ENCODE peak calls at places on chromosomes 6 and 20, in six cellular contexts. U, J, H, Q, D and V are unnamed samples. For H3K4me1, the result is how much of the 10 kb centered on the place peaks cover.

GRCh38 chr20:57814529-57814928 is 104.7 kb upstream of the PMEPA1 start:
- DNase-seq in U (no peak), J (no peak), H (no peak), Q (no peak), D (no peak), V (no peak)

GRCh38 chr20:45944151-45944964 is 9.9 kb downstream of the PCIF1 start:
- DNase-seq in U (no peak), J (no peak), H (no peak), Q (no peak), D (peak), V (no peak)

GRCh38 chr6:150922137-150922536 is 56.6 kb downstream of the MTHFD1L start:
- DNase-seq in U (no peak), J (peak), H (no peak), Q (no peak), D (no peak), V (no peak)

GRCh38 chr6:1611572-1612385 is 2.1 kb downstream of the FOXC1 start:
- DNase-seq in U (peak), J (peak), H (no peak), Q (no peak), D (peak), V (peak)

GRCh38 chr6:97630592-97630991 is 347.6 kb upstream of the MMS22L start:
- DNase-seq in U (no peak), J (peak), H (no peak), Q (no peak), D (no peak), V (no peak)

GRCh38 chr20:36585410-36586125 is 12.2 kb downstream of the TGIF2 start:
- DNase-seq in U (peak), J (peak), H (no peak), Q (peak), D (peak), V (peak)

GRCh38 chr20:46004813-46005505 is 3.7 kb upstream of the MMP9 start:
- DNase-seq in U (peak), J (no peak), H (no peak), Q (no peak), D (no peak), V (peak)

GRCh38 chr6:158488065-158488464 is 71.8 kb upstream of the TMEM181 start:
- DNase-seq in U (peak), J (peak), H (no peak), Q (no peak), D (peak), V (no peak)

GRCh38 chr6:47263268-47263667 is 46.4 kb downstream of the TNFRSF21 start:
- DNase-seq in U (no peak), J (no peak), H (no peak), Q (no peak), D (no peak), V (no peak)

GRCh38 chr6:113328886-113329381 is 528.2 kb upstream of the MARCKS start:
- DNase-seq in U (no peak), J (peak), H (no peak), Q (peak), D (no peak), V (no peak)

GRCh38 chr6:125887372-125887771 is 69.2 kb upstream of the HINT3 start:
- DNase-seq in U (no peak), J (no peak), H (no peak), Q (no peak), D (no peak), V (no peak)

GRCh38 chr20:43721429-43722152 is 5.2 kb downstream of the GTSF1L start:
- DNase-seq in U (no peak), J (no peak), H (no peak), Q (no peak), D (no peak), V (peak)

GRCh38 chr20:37395921-37396519 is 50.1 kb downstream of the SRC start:
- DNase-seq in U (peak), J (no peak), H (no peak), Q (no peak), D (peak), V (peak)

GRCh38 chr20:62142252-62143117 is 709 bp downstream of the PSMA7 start:
- DNase-seq in U (no peak), J (no peak), H (no peak), Q (no peak), D (no peak), V (no peak)

GRCh38 chr20:46342045-46342378 is 33.7 kb upstream of the CDH22 start:
- DNase-seq in U (no peak), J (no peak), H (no peak), Q (no peak), D (no peak), V (no peak)

DNA sequence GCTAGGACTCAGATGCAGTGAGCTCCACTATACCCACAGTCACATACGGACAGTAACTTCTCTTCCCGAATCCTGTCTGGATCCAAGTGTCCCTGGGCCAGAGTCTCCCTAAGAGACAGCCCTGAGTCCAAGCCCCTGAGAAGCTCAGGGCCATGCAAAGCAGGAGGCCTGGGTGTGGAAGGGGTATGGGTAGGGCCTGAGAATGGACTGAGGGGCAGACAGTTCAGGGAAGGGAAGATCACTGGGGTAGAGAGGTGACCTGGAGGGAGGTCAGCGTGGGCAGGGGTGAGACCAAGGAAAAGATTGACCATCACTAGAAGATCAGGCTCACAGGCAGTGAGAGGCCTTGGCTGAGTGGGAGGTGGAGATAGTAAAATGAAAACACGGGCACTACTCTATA is 8.8 kb downstream of the RPS6KA2 start:
- DNase-seq in U (no peak), J (no peak), H (no peak), Q (no peak), D (no peak), V (no peak)
- H3K4me1 ChIP-seq in U (under half), J (under half), H (under half), Q (under half), D (under half), V (under half)

GRCh38 chr20:63697868-63698545 is 1.6 kb downstream of the TNFRSF6B start:
- DNase-seq in U (no peak), J (no peak), H (no peak), Q (no peak), D (no peak), V (peak)

GRCh38 chr20:63695419-63696310 is 787 bp upstream of the TNFRSF6B start:
- DNase-seq in U (no peak), J (no peak), H (no peak), Q (no peak), D (no peak), V (no peak)

GRCh38 chr20:63696311-63696627 is 183 bp upstream of the TNFRSF6B start:
- DNase-seq in U (peak), J (no peak), H (no peak), Q (no peak), D (no peak), V (peak)

GRCh38 chr20:63697357-63697867 is 960 bp downstream of the TNFRSF6B start:
- DNase-seq in U (no peak), J (no peak), H (no peak), Q (no peak), D (no peak), V (no peak)

DNA sequence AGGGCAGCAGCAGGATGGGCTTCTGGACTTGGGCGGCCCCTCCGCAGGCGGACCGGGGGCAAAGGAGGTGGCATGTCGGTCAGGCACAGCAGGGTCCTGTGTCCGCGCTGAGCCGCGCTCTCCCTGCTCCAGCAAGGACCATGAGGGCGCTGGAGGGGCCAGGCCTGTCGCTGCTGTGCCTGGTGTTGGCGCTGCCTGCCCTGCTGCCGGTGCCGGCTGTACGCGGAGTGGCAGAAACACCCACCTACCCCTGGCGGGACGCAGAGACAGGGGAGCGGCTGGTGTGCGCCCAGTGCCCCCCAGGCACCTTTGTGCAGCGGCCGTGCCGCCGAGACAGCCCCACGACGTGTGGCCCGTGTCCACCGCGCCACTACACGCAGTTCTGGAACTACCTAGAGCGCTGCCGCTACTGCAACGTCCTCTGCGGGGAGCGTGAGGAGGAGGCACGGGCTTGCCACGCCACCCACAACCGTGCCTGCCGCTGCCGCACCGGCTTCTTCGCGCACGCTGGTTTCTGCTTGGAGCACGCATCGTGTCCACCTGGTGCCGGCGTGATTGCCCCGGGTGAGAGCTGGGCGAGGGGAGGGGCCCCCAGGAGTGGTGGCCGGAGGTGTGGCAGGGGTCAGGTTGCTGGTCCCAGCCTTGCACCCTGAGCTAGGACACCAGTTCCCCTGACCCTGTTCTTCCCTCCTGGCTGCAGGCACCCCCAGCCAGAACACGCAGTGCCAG is at the start of gene TNFRSF6B:
- DNase-seq in U (no peak), J (no peak), H (no peak), Q (no peak), D (peak), V (no peak)
- H4K8ac ChIP-seq in U (no peak), J (no peak), H (peak), Q (no peak), D (peak), V (no peak)

GRCh38 chr6:129677634-129678325 is 32.2 kb downstream of the ARHGAP18 start:
- DNase-seq in U (no peak), J (peak), H (no peak), Q (no peak), D (peak), V (no peak)
- H3K4me1 ChIP-seq in U (under half), J (under half), H (under half), Q (under half), D (under half), V (under half)

DNA sequence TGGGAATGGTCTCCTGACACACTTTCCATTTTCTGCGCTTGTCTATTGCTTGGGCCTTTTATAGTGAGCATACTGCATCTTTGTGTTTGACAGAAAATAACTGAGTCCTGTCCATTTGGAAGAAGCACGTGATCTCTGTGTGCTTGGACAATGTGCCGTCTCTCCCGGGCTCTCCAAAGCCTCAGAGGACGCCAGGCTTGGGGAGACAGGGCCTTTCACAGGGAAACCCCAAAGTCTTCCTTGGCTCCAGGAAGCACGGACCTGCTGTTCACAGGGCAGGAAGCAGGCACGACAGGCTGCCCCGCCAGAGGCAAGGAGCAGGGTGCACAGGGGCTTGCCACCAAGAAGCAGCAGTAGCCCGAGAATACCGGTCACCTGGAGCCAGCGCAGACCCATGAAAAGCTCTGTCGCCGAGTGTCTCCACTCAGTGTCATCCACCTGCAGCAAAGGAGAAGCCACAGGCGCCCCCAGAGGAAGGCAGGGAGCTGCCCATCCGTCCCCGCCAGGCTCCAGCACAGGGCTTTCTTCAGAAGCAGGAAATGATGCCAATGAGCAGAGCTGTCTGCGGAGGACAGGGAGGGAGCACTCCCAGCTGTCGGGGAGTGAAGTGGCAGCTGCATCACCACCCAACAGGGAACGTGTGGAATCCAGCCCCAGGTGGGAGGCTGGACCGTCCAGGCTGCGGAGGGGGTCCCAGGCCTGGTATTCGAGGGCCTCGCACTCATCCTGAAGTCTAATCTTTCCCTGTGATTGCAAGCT is 135.1 kb downstream of the AGPAT4 start:
- DNase-seq in U (peak), J (no peak), H (no peak), Q (no peak), D (no peak), V (no peak)
- H4K8ac ChIP-seq in U (no peak), J (no peak), H (peak), Q (no peak), D (no peak), V (no peak)